ENCODE peak calls at places on chromosomes 13 and 19, in six cellular contexts. L, O, C, I, Y and Q are unnamed samples.

GRCh38 chr19:8000298-8001038 is 5.0 kb downstream of the ELAVL1 start:
- DNase-seq in Y (no peak), L (no peak), C (no peak), I (no peak), O (no peak), Q (no peak)

GRCh38 chr13:101433895-101434294 is 17.6 kb upstream of the NALCN start:
- DNase-seq in C (no peak), L (no peak), I (no peak), O (no peak), Y (no peak), Q (no peak)

GRCh38 chr19:47633516-47633915 is 24.6 kb downstream of the BICRA start:
- DNase-seq in O (no peak), C (no peak), L (no peak), Y (no peak), I (no peak), Q (peak; percentile 68)

GRCh38 chr13:98474292-98474691 is 102.6 kb downstream of the STK24 start:
- DNase-seq in I (no peak), L (no peak), O (no peak), Y (no peak), C (no peak), Q (no peak)

GRCh38 chr13:42474954-42475353 is 99.0 kb upstream of the TNFSF11 start:
- DNase-seq in O (no peak), Y (peak; percentile 69), L (peak; percentile 61), I (no peak), C (no peak), Q (no peak)

GRCh38 chr13:75368167-75368566 is 113.8 kb downstream of the TBC1D4 start:
- DNase-seq in L (peak; percentile 92), I (no peak), C (no peak), Y (peak; percentile 46), O (no peak), Q (no peak)

GRCh38 chr13:60591348-60591747 is 194.3 kb downstream of the TDRD3 start:
- DNase-seq in I (no peak), Y (no peak), L (peak; percentile 48), O (no peak), C (no peak), Q (no peak)

GRCh38 chr19:44603201-44603945 is 10.0 kb upstream of the IGSF23 start:
- DNase-seq in L (peak; percentile 99), I (no peak), C (no peak), O (no peak), Y (peak; percentile 73), Q (peak; percentile 80)

GRCh38 chr13:59834801-59835200 is 328.9 kb downstream of the DIAPH3 start:
- DNase-seq in Y (peak; percentile 64), L (peak; percentile 49), C (no peak), I (no peak), O (no peak), Q (no peak)

GRCh38 chr13:35695411-35695810 is 218.9 kb upstream of the MAB21L1 start:
- DNase-seq in C (peak; percentile 24), I (no peak), O (no peak), Y (no peak), L (no peak), Q (no peak)

GRCh38 chr13:98937911-98938381 is 39.9 kb downstream of the DOCK9 start:
- DNase-seq in L (peak; percentile 12), Y (no peak), O (peak; percentile 65), C (peak; percentile 91), I (no peak), Q (no peak)

GRCh38 chr13:64758520-64758919 is 2471.6 kb downstream of the PCDH9 start:
- DNase-seq in I (no peak), O (peak; percentile 5), L (peak; percentile 1), Y (no peak), C (no peak), Q (no peak)

GRCh38 chr13:114007566-114007965 is 33.7 kb upstream of the C13orf46 start:
- DNase-seq in C (no peak), I (no peak), O (no peak), L (no peak), Y (no peak), Q (no peak)

GRCh38 chr19:9566729-9567128 is 17.6 kb downstream of the ZNF121 start:
- DNase-seq in C (no peak), O (no peak), L (no peak), I (no peak), Y (no peak), Q (peak; percentile 4)

GRCh38 chr19:9565900-9566705 is 18.2 kb downstream of the ZNF121 start:
- DNase-seq in L (peak; percentile 7), Y (peak; percentile 21), I (no peak), C (no peak), O (no peak), Q (no peak)

GRCh38 chr19:9570255-9570654 is 14.0 kb downstream of the ZNF121 start:
- DNase-seq in Y (no peak), O (no peak), I (no peak), L (no peak), C (no peak), Q (peak; percentile 56)
- H4K91ac ChIP-seq in Y (no peak overlapping the region), O (no peak overlapping the region), I (no peak overlapping the region), L (no peak overlapping the region), C (no peak overlapping the region), Q (no peak overlapping the region)

DNA sequence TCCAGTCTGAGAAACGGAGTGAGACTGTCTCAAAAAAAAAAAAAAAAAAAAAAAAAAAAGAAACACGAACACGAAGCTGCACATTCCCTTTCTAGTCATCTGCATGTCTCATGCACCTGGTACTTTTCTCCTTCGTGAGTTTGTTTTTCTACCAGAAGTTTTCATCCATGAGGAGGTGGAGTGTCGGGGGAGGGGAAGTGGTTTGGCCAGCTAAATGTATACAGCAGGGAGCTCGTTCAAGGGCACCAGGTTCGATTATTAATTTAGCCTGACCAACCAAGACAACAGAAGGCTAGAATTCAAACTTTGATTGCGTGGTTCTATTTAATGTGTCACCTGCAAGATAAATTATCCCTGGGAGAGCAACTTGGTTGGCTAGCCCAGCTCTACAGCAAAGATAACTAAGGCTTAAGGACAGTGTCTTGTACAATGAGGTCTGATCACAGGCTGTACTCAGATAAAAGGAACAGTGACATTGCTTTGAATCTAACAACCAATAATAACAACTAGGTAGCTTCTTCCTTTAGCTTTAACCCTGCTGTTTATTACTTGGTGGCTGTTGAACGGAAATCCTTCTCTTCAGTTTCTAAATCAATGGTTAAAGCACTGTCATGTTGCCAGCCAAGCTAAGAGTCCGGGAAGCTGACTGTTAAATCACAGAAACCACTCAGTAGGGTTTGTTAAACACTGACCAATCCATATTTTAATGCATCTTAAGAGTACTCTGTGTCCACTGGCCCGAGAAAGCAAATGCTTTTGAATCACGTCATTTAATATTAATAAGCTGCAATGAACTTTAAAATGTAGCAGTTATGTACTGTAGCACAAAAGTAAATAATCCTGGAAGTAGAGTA is 98.4 kb upstream of the STARD13 start:
- DNase-seq in O (no peak), C (no peak), I (no peak), Y (no peak), L (no peak), Q (no peak)
- H3K18ac ChIP-seq in O (no peak overlapping the region), C (no peak overlapping the region), I (no peak overlapping the region), Y (no peak overlapping the region), L (no peak overlapping the region), Q (no peak overlapping the region)

GRCh38 chr19:33280351-33280921 is 21.9 kb downstream of the CEBPA start:
- DNase-seq in C (no peak), L (no peak), I (no peak), O (no peak), Y (no peak), Q (no peak)
- H4K91ac ChIP-seq in C (no peak overlapping the region), L (no peak overlapping the region), I (no peak overlapping the region), O (peak overlapping the region; percentile 42), Y (no peak overlapping the region), Q (peak overlapping the region; percentile 72)

DNA sequence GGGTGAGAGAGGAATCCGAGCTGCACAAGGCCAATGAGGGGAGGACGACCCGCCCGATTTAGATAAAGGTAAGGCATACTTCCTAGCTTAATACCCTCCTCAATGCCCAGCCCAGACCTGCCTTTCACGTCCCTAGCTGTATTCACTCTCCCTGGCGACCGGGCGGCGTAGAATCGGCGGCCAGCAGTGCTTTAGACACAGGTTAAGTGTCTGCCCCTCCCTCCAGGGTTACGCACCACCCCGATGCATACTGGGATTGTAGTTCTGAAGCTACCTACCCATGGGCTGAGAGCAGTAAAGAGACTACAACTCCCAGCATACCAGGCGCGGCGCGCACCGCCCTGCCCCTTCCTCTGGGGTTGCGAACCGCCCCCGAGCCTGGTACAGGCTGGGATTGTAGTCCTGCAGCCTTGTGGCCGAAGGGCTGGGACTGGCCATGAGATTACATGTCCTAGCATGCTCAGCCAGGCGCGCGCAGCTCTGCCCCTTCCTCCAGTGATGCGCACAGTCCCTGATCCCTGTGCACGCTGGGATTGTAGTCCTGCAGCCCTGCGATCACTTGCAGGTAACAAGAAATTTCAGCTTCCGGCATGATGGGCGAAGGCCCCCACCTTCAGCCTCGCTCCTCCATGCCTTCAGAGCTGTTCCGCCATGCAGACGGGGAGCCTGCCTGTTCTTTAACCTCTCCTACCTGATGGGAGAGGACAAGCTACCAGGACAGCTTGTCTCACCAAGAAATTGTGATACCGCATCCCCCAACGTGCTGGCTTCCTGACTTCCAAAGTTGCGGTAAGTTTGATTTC is 43.5 kb upstream of the ZNF14 start:
- DNase-seq in O (peak; percentile 98), I (peak; percentile 98), Y (peak; percentile 100), C (peak; percentile 100), L (peak; percentile 98), Q (peak; percentile 99)
- H3K18ac ChIP-seq in O (peak overlapping the region; percentile 54), I (peak overlapping the region; percentile 54), Y (peak overlapping the region; percentile 49), C (no peak overlapping the region), L (peak overlapping the region; percentile 50), Q (no peak overlapping the region)

GRCh38 chr13:79671420-79671819 is 190.5 kb downstream of the NDFIP2 start:
- DNase-seq in L (no peak), Y (no peak), O (no peak), I (no peak), C (no peak), Q (no peak)

GRCh38 chr13:79675931-79676658 is 195.1 kb downstream of the NDFIP2 start:
- DNase-seq in C (no peak), L (no peak), I (no peak), O (no peak), Y (no peak), Q (no peak)

GRCh38 chr13:79674765-79675515 is 194.0 kb downstream of the NDFIP2 start:
- DNase-seq in Y (no peak), C (no peak), O (no peak), L (no peak), I (no peak), Q (no peak)

GRCh38 chr13:79673310-79673992 is 192.5 kb downstream of the NDFIP2 start:
- DNase-seq in C (no peak), I (no peak), Y (no peak), O (no peak), L (no peak), Q (no peak)

GRCh38 chr13:79673993-79674377 is 193.0 kb downstream of the NDFIP2 start:
- DNase-seq in O (no peak), C (no peak), L (no peak), I (no peak), Y (no peak), Q (no peak)
- H4K91ac ChIP-seq in O (no peak overlapping the region), C (no peak overlapping the region), L (no peak overlapping the region), I (no peak overlapping the region), Y (no peak overlapping the region), Q (no peak overlapping the region)

GRCh38 chr19:534088-534487 is 2.5 kb downstream of the CDC34 start:
- DNase-seq in I (no peak), L (no peak), Y (no peak), C (no peak), O (no peak), Q (no peak)

GRCh38 chr19:531753-532571 is at the start of gene CDC34:
- DNase-seq in O (no peak), Y (no peak), L (no peak), C (no peak), I (no peak), Q (no peak)

GRCh38 chr19:531009-531752 is 379 bp upstream of the CDC34 start:
- DNase-seq in I (peak; percentile 89), L (peak; percentile 76), C (peak; percentile 89), O (no peak), Y (peak; percentile 80), Q (peak; percentile 75)

GRCh38 chr19:533485-534058 is 2.0 kb downstream of the CDC34 start:
- DNase-seq in O (no peak), I (no peak), L (no peak), C (no peak), Y (no peak), Q (peak; percentile 25)

GRCh38 chr19:532578-533484 is 1.3 kb downstream of the CDC34 start:
- DNase-seq in L (peak; percentile 64), Y (peak; percentile 86), I (no peak), C (peak; percentile 73), O (no peak), Q (peak; percentile 63)
- H3K18ac ChIP-seq in L (peak overlapping the region; percentile 76), Y (peak overlapping the region; percentile 78), I (peak overlapping the region; percentile 97), C (no peak overlapping the region), O (no peak overlapping the region), Q (peak overlapping the region; percentile 81)